ENCODE peak calls at places on chromosomes 2 and 18, in eight cellular contexts. A is mesendoderm; J is astrocyte of the spinal cord; F is CD8-positive, alpha-beta T cell; V is ovary; K is astrocyte of the cerebellum; B is uterus; E is AG04450. G is an unnamed sample.

GRCh38 chr2:74632209-74632938 is 15.8 kb downstream of the M1AP start:
- DNase-seq in A (peak; percentile 93), J (peak; percentile 34), F (no peak), V (no peak), K (no peak), B (no peak), E (no peak), G (no peak)

GRCh38 chr2:69948032-69948962 is 13.1 kb downstream of the ASPRV1 start:
- DNase-seq in A (no peak), J (no peak), F (no peak), V (no peak), K (no peak), B (no peak), E (no peak), G (no peak)

GRCh38 chr2:48725696-48726494 is 29.6 kb downstream of the LHCGR start:
- DNase-seq in A (peak; percentile 61), J (no peak), F (no peak), V (no peak), K (no peak), B (no peak), E (no peak), G (no peak)

GRCh38 chr2:239441261-239441701 is 40.5 kb upstream of the HDAC4 start:
- DNase-seq in A (no peak), J (peak; percentile 63), F (peak; percentile 16), V (no peak), K (peak; percentile 29), B (no peak), E (no peak), G (no peak)

GRCh38 chr2:241867776-241868420 is 1.6 kb upstream of the RTP5 start:
- DNase-seq in A (no peak), J (no peak), F (peak; percentile 75), V (no peak), K (no peak), B (no peak), E (no peak), G (no peak)

GRCh38 chr18:10035306-10035991 is 121.6 kb downstream of the VAPA start:
- DNase-seq in A (no peak), J (no peak), F (no peak), V (no peak), K (no peak), B (peak; percentile 12), E (no peak), G (no peak)

GRCh38 chr18:79725486-79725885 is 45.9 kb downstream of the CTDP1 start:
- DNase-seq in A (no peak), J (no peak), F (no peak), V (no peak), K (no peak), B (no peak), E (no peak), G (no peak)

GRCh38 chr2:157874997-157875719 is 972 bp downstream of the ACVR1 start:
- DNase-seq in A (peak; percentile 64), J (peak; percentile 87), F (peak; percentile 24), V (peak; percentile 34), K (peak; percentile 82), B (peak; percentile 33), E (peak; percentile 80), G (peak; percentile 86)

GRCh38 chr18:75162467-75162866 is 46.5 kb downstream of the PTGR3 start:
- DNase-seq in A (no peak), J (peak; percentile 53), F (no peak), V (no peak), K (peak; percentile 35), B (no peak), E (no peak), G (peak; percentile 28)

GRCh38 chr18:3060667-3061580 is 48.0 kb upstream of the LPIN2 start:
- DNase-seq in A (no peak), J (no peak), F (peak; percentile 30), V (no peak), K (no peak), B (no peak), E (no peak), G (no peak)

GRCh38 chr2:216692636-216693413 is 2.5 kb downstream of the IGFBP5 start:
- DNase-seq in A (peak; percentile 69), J (peak; percentile 71), F (peak; percentile 76), V (peak; percentile 90), K (no peak), B (peak; percentile 95), E (no peak), G (no peak)

GRCh38 chr2:120253021-120253882 is 600 bp downstream of the RALB start:
- DNase-seq in A (peak; percentile 80), J (peak; percentile 70), F (peak; percentile 24), V (peak; percentile 84), K (peak; percentile 34), B (peak; percentile 78), E (peak; percentile 59), G (peak; percentile 41)

GRCh38 chr2:148534416-148535205 is 109.9 kb upstream of the EPC2 start:
- DNase-seq in A (peak; percentile 74), J (no peak), F (no peak), V (peak; percentile 39), K (no peak), B (peak; percentile 29), E (no peak), G (no peak)

GRCh38 chr18:8469793-8470192 is 139.4 kb upstream of the RAB12 start:
- DNase-seq in A (peak; percentile 26), J (peak; percentile 59), F (no peak), V (no peak), K (peak; percentile 71), B (no peak), E (no peak), G (no peak)

GRCh38 chr2:9908639-9909038 is 42.9 kb upstream of the GRHL1 start:
- DNase-seq in A (no peak), J (no peak), F (no peak), V (no peak), K (no peak), B (no peak), E (no peak), G (no peak)

GRCh38 chr2:42169869-42170465 is 814 bp downstream of the EML4 start:
- DNase-seq in A (no peak), J (peak; percentile 23), F (no peak), V (no peak), K (no peak), B (no peak), E (no peak), G (no peak)

DNA sequence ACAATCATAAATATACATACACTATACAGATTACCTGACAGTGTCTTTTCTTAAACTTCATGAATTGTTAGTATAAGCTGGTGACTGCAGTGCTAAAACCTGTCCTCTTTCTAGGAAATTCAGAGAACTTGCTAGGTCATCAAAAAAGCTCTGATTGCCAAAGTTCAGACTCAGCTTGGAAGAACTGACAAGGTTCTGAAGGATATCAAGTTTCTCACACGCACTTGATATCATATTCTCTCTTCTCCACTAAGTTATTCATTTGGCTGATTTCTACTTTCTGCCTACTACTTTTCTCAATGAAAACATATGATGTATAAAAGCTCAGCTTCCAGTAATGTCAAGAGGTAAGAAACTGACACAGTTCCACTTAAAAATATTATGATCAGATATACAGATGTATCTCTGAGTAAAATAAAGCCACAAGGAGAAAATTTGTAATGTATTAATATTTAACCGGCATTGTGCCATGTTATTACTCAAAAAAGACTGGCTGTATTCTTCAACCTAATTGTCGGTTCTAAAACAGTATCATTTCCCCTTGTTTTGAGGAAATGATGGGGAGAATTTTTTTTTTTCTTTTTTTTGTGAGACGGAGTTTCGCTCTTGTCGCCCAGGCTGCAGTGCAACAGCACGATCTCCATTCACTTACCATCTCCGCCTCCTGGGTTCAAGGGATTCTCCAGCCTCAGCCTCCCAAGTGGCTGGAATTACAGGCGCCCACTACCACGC is 2.4 kb downstream of the OSBPL1A start:
- DNase-seq in A (no peak), J (no peak), F (no peak), V (no peak), K (no peak), B (no peak), E (no peak), G (no peak)
- H3K4me3 ChIP-seq in A (no peak overlapping the region), J (no peak overlapping the region), F (no peak overlapping the region), V (no peak overlapping the region), K (no peak overlapping the region), B (no peak overlapping the region), E (no peak overlapping the region), G (no peak overlapping the region)

DNA sequence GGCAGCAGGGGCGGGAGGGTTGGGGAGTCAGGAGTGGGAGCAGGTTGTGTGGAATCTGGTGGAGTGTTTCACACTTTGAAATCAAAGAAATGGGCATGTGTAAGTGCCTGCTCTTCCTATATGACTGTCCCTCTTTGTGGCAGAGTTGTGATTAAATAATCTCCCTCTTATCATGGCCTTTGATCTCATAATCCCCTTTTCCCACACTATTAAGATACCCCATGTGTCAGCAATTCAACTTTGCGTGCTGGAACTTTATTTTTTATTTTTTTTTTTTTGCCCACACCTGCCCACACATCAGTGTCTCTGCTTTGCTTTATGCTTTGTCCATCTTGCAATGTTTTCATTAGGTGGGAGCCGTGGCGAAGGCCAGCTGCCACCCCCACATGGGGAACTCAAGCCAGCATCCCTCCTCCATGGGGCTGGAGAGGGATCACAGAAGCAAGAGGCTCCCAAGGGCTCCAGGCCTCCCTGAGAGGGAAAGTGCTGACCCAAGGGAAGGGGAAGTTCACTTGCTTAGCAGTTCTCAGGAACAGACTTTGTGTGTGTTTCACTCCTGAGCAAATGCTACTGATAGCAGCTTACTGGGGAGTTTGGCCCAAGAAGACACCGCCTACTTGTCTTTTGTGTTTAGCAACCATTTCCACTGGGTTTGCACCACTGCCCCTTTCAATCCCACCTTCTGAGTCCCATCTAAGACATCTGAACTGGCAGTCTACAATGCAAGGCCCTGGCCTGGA is 243.3 kb downstream of the BCL11A start:
- DNase-seq in A (no peak), J (no peak), F (no peak), V (no peak), K (no peak), B (no peak), E (no peak), G (no peak)
- H3K4me3 ChIP-seq in A (no peak overlapping the region), J (no peak overlapping the region), F (no peak overlapping the region), V (no peak overlapping the region), K (no peak overlapping the region), B (no peak overlapping the region), E (no peak overlapping the region), G (no peak overlapping the region)

GRCh38 chr2:207532676-207533075 is 2.9 kb downstream of the CREB1 start:
- DNase-seq in A (no peak), J (no peak), F (no peak), V (no peak), K (no peak), B (no peak), E (no peak), G (no peak)
- H3K4me3 ChIP-seq in A (no peak overlapping the region), J (no peak overlapping the region), F (no peak overlapping the region), V (no peak overlapping the region), K (no peak overlapping the region), B (no peak overlapping the region), E (no peak overlapping the region), G (no peak overlapping the region)

DNA sequence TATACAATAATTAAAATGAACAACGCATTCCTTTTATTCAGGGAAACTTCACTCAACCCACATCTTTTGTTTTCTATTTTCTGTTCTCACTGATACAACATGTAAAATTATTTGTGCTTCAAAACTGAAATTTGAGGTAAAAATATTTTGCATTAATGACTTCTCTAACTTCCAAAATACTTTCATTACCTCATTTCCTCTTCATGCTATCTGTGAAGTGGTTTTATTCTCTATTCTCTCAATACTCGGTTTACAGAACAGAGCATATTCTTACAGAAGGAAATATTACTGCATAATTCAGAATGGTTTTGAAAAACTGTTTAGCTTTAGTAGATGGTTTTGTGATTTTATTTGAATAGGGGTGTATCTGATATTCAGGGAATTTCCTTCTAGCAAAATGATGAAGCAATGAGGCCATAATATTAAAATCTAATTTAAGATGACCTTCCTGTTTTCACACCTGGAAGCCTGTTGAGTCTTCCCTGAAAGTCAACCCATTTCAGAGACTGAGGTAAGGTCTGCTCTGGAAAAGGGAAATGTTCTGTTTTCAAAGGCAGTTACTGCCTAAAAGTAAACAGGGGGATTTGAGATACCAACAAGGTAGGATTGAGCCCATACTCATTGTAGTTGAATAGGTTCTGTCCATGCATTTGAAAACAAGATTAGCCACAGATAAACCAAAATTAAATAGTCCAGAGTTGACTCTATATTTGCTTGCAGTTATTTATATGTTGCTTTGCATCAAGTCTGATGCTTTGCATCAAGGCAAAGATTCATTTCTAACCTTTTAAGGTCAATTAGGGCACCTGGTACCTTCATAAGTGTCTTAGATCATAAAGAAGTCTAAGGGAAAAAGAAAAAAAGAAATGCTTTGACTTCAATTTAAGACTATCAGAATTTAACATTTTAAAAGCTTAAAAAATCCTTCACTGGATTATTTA is 50.8 kb upstream of the PEX13 start:
- DNase-seq in A (no peak), J (no peak), F (no peak), V (no peak), K (no peak), B (no peak), E (no peak), G (no peak)
- H3K4me3 ChIP-seq in A (no peak overlapping the region), J (no peak overlapping the region), F (peak overlapping the region; percentile 3), V (no peak overlapping the region), K (no peak overlapping the region), B (no peak overlapping the region), E (no peak overlapping the region), G (no peak overlapping the region)